ENCODE peak calls at places on chromosomes 6 and 20, in five cellular contexts. I is breast epithelium, F is uterus, V is left lung, Y is K562. H is an unnamed sample.

GRCh38 chr6:21457647-21458046 is 135.9 kb upstream of the SOX4 start:
- DNase-seq in I (no peak), F (no peak), V (no peak), Y (no peak), H (no peak)

GRCh38 chr6:29845405-29846006 is 17.9 kb downstream of the HLA-G start:
- DNase-seq in I (no peak), F (no peak), V (no peak), Y (no peak), H (no peak)

GRCh38 chr6:161761966-161762365 is 488.1 kb upstream of the AGPAT4 start:
- DNase-seq in I (no peak), F (no peak), V (no peak), Y (no peak), H (no peak)

GRCh38 chr6:85498596-85499258 is 48.8 kb downstream of the NT5E start:
- DNase-seq in I (no peak), F (no peak), V (no peak), Y (no peak), H (no peak)

GRCh38 chr6:8983202-8983688 is 547.9 kb upstream of the SLC35B3 start:
- DNase-seq in I (peak; percentile 67), F (no peak), V (peak; percentile 80), Y (peak; percentile 76), H (peak; percentile 79)

GRCh38 chr6:141914646-141915045 is 218.1 kb upstream of the GJE1 start:
- DNase-seq in I (no peak), F (no peak), V (no peak), Y (no peak), H (no peak)

GRCh38 chr6:158043586-158044524 is 62.2 kb downstream of the SYNJ2 start:
- DNase-seq in I (no peak), F (no peak), V (no peak), Y (no peak), H (no peak)

GRCh38 chr20:63158845-63159244 is 57.1 kb downstream of the YTHDF1 start:
- DNase-seq in I (no peak), F (no peak), V (no peak), Y (no peak), H (no peak)

GRCh38 chr6:46437671-46438221 is 53.5 kb downstream of the RCAN2 start:
- DNase-seq in I (no peak), F (no peak), V (no peak), Y (no peak), H (no peak)

GRCh38 chr6:77332915-77333623 is 130.2 kb downstream of the HTR1B start:
- DNase-seq in I (no peak), F (no peak), V (peak; percentile 66), Y (no peak), H (no peak)

GRCh38 chr6:39228111-39228971 is 934 bp downstream of the KCNK5 start:
- DNase-seq in I (no peak), F (no peak), V (peak; percentile 80), Y (no peak), H (no peak)

GRCh38 chr6:66854014-66854413 is 1147.0 kb upstream of the EYS start:
- DNase-seq in I (no peak), F (no peak), V (no peak), Y (no peak), H (no peak)

GRCh38 chr6:133306876-133307275 is 65.7 kb downstream of the EYA4 start:
- DNase-seq in I (no peak), F (no peak), V (no peak), Y (no peak), H (no peak)

GRCh38 chr6:41427642-41428401 is 92.4 kb downstream of the NCR2 start:
- DNase-seq in I (no peak), F (peak; percentile 54), V (peak; percentile 85), Y (no peak), H (peak; percentile 75)

GRCh38 chr6:34806738-34807453 is 15.0 kb downstream of the BLTP3A start:
- DNase-seq in I (no peak), F (no peak), V (no peak), Y (no peak), H (no peak)

DNA sequence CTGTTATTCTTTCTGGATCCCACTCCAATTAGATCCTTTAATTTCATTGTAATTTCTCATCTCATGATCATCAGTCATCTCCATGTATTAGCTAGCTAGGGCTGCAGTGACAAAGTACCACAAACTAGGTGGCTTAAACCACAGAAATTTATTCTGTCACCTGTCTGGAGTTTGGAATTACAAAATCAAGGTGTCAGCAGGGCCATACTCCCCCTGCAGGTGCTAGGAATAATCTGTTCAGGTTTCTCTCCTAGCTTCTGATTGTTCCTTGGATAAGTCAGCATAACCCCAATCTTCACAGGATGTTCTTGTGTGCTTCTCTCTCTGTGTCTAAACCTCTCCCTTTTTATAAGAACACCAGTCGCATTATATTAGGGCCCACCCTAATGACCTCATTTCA is 40.4 kb downstream of the BEND6 start:
- DNase-seq in I (no peak), F (no peak), V (no peak), Y (no peak), H (no peak)
- TF ChIP-seq CTCF in I (no peak), F (no peak), V (no peak), Y (peak; percentile 28), H (no peak)

DNA sequence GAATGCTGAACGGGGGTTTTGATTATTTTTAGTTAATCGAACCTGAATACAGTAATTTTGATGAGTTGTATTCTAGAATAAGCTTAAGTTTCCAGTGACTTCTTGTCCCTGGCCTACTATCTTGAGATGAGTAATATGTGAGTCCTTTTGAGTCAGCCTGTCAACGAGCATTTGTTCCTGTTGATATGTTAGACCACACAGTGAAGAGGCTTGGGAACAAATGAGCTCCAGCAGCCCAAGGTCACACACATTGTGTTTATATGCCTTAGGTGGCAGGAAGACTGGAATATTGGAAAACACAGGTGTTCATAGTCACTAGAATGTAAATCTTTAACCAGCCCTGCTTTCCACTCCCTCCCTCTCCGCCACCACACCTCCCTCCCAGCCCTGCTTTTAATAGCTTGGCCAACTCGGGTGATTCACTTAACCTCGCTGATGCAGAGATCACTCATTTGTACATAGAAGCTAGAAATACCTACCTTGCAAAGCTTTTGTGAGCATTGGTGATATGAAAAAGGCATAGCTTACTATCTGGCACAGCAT is 9.1 kb downstream of the SMPDL3A start:
- DNase-seq in I (no peak), F (no peak), V (no peak), Y (no peak), H (peak; percentile 90)
- H3K27ac ChIP-seq in I (no peak overlapping the region), F (no peak overlapping the region), V (peak overlapping the region; percentile 28), Y (no peak overlapping the region), H (peak overlapping the region; percentile 58)

GRCh38 chr20:54179946-54180345 is 6.2 kb upstream of the CYP24A1 start:
- DNase-seq in I (no peak), F (no peak), V (no peak), Y (no peak), H (no peak)
- H3K4me1 ChIP-seq in I (no peaks in the 10 kb centered on the region), F (no peaks in the 10 kb centered on the region), V (no peaks in the 10 kb centered on the region), Y (no peaks in the 10 kb centered on the region), H (no peaks in the 10 kb centered on the region)

DNA sequence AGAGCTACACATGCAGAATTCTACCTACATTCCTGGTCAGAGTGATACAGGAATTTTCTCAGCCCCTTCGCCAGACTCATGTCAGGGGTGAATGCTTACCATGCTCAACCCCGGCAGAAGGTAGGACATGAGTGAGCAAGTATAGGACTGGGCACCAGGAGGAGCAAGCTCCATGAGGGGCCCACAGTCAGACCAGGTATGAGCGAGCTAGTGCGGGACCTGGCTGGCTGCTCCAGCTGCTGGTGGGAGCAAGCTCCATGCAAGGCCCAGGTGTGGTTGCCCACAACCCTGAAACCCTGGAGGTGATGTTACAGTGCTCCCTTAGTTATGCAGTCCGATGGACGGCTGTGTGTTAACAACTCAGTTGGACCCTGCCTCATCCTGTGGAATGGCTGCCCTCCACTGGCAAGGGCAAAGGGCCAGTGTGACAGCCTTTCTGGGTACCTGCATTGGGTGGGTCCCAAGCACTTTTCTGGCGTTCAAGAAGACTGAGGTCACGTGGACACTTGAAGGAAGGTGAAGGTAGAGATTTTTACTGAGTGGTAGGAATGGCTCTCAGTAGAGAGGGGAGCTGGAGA is 503.5 kb upstream of the CITED2 start:
- DNase-seq in I (no peak), F (no peak), V (peak; percentile 39), Y (no peak), H (no peak)
- TF ChIP-seq CTCF in I (no peak), F (no peak), V (no peak), Y (no peak), H (no peak)

GRCh38 chr20:21517566-21518277 is 3.9 kb upstream of the NKX2-2 start:
- DNase-seq in I (no peak), F (no peak), V (peak; percentile 53), Y (no peak), H (no peak)

GRCh38 chr20:21520702-21521595 is 7.1 kb upstream of the NKX2-2 start:
- DNase-seq in I (no peak), F (no peak), V (peak; percentile 66), Y (no peak), H (no peak)

GRCh38 chr20:21516861-21517565 is 3.1 kb upstream of the NKX2-2 start:
- DNase-seq in I (no peak), F (no peak), V (peak; percentile 43), Y (no peak), H (peak; percentile 34)

GRCh38 chr20:21518292-21518991 is 4.6 kb upstream of the NKX2-2 start:
- DNase-seq in I (no peak), F (no peak), V (no peak), Y (peak; percentile 35), H (no peak)

GRCh38 chr20:21519136-21519584 is 5.3 kb upstream of the NKX2-2 start:
- DNase-seq in I (no peak), F (no peak), V (no peak), Y (no peak), H (no peak)
- H3K27ac ChIP-seq in I (no peak overlapping the region), F (no peak overlapping the region), V (no peak overlapping the region), Y (no peak overlapping the region), H (no peak overlapping the region)

DNA sequence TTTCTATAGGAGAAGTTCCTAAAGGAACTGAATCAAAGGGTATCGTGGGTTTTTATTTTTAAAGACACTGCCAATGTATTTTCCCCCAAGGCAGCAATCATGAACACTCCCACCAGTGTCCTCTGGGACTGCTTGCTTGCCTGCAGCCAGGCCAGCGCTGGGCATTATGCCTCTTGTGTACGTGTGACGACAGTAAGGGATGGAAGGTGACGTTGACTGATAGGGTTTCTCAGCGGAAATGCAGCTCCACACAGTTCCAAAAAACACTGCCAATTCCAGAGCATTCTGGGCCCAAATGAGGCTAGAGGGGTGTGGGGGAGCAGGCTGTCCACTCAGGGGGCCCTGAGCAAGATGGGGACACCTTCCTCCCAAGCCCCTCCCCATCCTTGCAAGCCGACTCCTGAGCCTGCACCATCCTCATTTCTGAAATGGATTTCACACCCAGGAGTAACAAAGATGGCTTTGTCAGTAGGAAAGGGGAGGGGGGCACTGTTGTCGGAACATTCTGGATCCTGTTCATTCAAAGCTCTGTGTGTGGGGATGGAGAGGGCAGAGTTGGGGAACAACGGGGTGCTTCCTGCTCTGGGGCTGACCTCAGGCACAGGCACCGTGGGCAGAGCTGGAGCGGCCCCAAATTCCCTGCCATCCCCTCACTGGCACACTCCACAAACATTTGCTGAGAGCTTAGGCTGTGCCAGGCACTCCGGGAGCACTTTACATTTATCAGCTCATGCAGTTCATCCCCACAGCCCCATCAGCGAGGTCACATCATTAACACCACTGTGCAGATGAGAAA is 20.0 kb downstream of the PREX1 start:
- DNase-seq in I (no peak), F (no peak), V (no peak), Y (no peak), H (no peak)
- H3K4me1 ChIP-seq in I (no peaks in the 10 kb centered on the region), F (no peaks in the 10 kb centered on the region), V (no peaks in the 10 kb centered on the region), Y (peaks cover 4% of the 10 kb centered on the region), H (no peaks in the 10 kb centered on the region)